ENCODE peak calls at places on chromosomes 16 and 17, in four cellular contexts. B is GM12878, R is HepG2, V is K562. J is an unnamed sample.

GRCh38 chr17:32659419-32659842 is 172.6 kb downstream of the CDK5R1 start:
- DNase-seq in B (peak; percentile 40), R (peak; percentile 48), V (peak; percentile 70), J (peak; percentile 78)

GRCh38 chr17:8822401-8823035 is 23.4 kb upstream of the MFSD6L start:
- DNase-seq in B (no peak), R (no peak), V (no peak), J (no peak)

GRCh38 chr17:34487616-34488015 is 91.8 kb upstream of the TMEM132E start:
- DNase-seq in B (no peak), R (no peak), V (no peak), J (no peak)

GRCh38 chr17:7916799-7917198 is 710 bp upstream of the RNF227 start:
- DNase-seq in B (no peak), R (peak; percentile 5), V (no peak), J (no peak)

GRCh38 chr16:54135361-54136275 is 151.0 kb downstream of the IRX3 start:
- DNase-seq in B (no peak), R (no peak), V (no peak), J (no peak)

GRCh38 chr17:30426292-30426691 is 47.6 kb downstream of the CPD start:
- DNase-seq in B (no peak), R (no peak), V (no peak), J (no peak)

GRCh38 chr17:73227944-73228343 is 33.7 kb downstream of the CPSF4L start:
- DNase-seq in B (no peak), R (no peak), V (no peak), J (no peak)

GRCh38 chr17:1340371-1340770 is 59.7 kb downstream of the YWHAE start:
- DNase-seq in B (no peak), R (no peak), V (no peak), J (no peak)

GRCh38 chr17:51064061-51064735 is 56.5 kb downstream of the SPAG9 start:
- DNase-seq in B (no peak), R (no peak), V (no peak), J (no peak)

GRCh38 chr16:65097296-65097695 is 24.6 kb downstream of the CDH11 start:
- DNase-seq in B (no peak), R (no peak), V (no peak), J (no peak)

GRCh38 chr17:67679721-67680120 is 38.0 kb upstream of the NOL11 start:
- DNase-seq in B (no peak), R (no peak), V (no peak), J (no peak)

GRCh38 chr16:55257971-55258613 is 65.9 kb upstream of the IRX6 start:
- DNase-seq in B (no peak), R (peak; percentile 41), V (peak; percentile 78), J (no peak)

GRCh38 chr16:70396209-70396904 is 42.5 kb downstream of the ST3GAL2 start:
- DNase-seq in B (no peak), R (no peak), V (peak; percentile 67), J (no peak)

GRCh38 chr16:58042886-58043515 is 17.4 kb downstream of the MMP15 start:
- DNase-seq in B (no peak), R (no peak), V (no peak), J (no peak)

GRCh38 chr17:13597723-13598347 is 3.9 kb downstream of the HS3ST3A1 start:
- DNase-seq in B (no peak), R (peak; percentile 45), V (no peak), J (peak; percentile 59)

GRCh38 chr16:89909777-89910716 is 8.6 kb upstream of the MC1R start:
- DNase-seq in B (no peak), R (peak; percentile 60), V (peak; percentile 71), J (peak; percentile 79)

GRCh38 chr16:84603115-84603816 is 14.6 kb downstream of the COTL1 start:
- DNase-seq in B (no peak), R (no peak), V (no peak), J (peak; percentile 84)

GRCh38 chr17:35766903-35767510 is 6.3 kb downstream of the C17orf50 start:
- DNase-seq in B (no peak), R (no peak), V (peak; percentile 35), J (peak; percentile 85)

GRCh38 chr17:14840616-14841231 is 424.4 kb downstream of the PMP22 start:
- DNase-seq in B (no peak), R (no peak), V (no peak), J (no peak)

GRCh38 chr16:13935408-13935807 is 15.5 kb downstream of the ERCC4 start:
- DNase-seq in B (no peak), R (peak; percentile 34), V (peak; percentile 52), J (no peak)

GRCh38 chr16:84484579-84485254 is 19.7 kb downstream of the MEAK7 start:
- DNase-seq in B (no peak), R (peak; percentile 62), V (peak; percentile 72), J (peak; percentile 62)

GRCh38 chr17:64358261-64358788 is 32.3 kb downstream of the PECAM1 start:
- DNase-seq in B (no peak), R (no peak), V (no peak), J (no peak)

GRCh38 chr16:9978160-9978725 is 204.0 kb downstream of the GRIN2A start:
- DNase-seq in B (peak; percentile 39), R (no peak), V (no peak), J (no peak)

GRCh38 chr17:81022371-81022729 is 12.6 kb upstream of the BAIAP2 start:
- DNase-seq in B (no peak), R (no peak), V (peak; percentile 41), J (no peak)

GRCh38 chr16:73231969-73232554 is 184.1 kb upstream of the ZFHX3 start:
- DNase-seq in B (no peak), R (no peak), V (no peak), J (no peak)

GRCh38 chr17:38561416-38562214 is 44.1 kb downstream of the SRCIN1 start:
- DNase-seq in B (no peak), R (no peak), V (no peak), J (no peak)

GRCh38 chr17:17060930-17061329 is 18.7 kb downstream of the MPRIP start:
- DNase-seq in B (no peak), R (no peak), V (no peak), J (no peak)

GRCh38 chr17:50689956-50690886 is 17.5 kb downstream of the ANKRD40 start:
- DNase-seq in B (no peak), R (no peak), V (no peak), J (peak; percentile 69)

GRCh38 chr16:52114414-52114813 is 432.5 kb downstream of the TOX3 start:
- DNase-seq in B (no peak), R (no peak), V (no peak), J (no peak)

GRCh38 chr16:48627148-48627547 is 17.2 kb upstream of the N4BP1 start:
- DNase-seq in B (no peak), R (no peak), V (no peak), J (no peak)

GRCh38 chr16:89042711-89043551 is 50.7 kb upstream of the ACSF3 start:
- DNase-seq in B (no peak), R (no peak), V (no peak), J (no peak)

GRCh38 chr16:70743791-70744190 is 57.2 kb downstream of the VAC14 start:
- DNase-seq in B (no peak), R (no peak), V (no peak), J (no peak)

GRCh38 chr17:77233635-77234334 is 93.0 kb downstream of the SEC14L1 start:
- DNase-seq in B (peak; percentile 57), R (peak; percentile 59), V (peak; percentile 71), J (peak; percentile 93)

GRCh38 chr17:34542700-34543336 is 36.6 kb upstream of the TMEM132E start:
- DNase-seq in B (no peak), R (no peak), V (peak; percentile 79), J (peak; percentile 40)

GRCh38 chr16:17512636-17513220 is 42.0 kb upstream of the XYLT1 start:
- DNase-seq in B (no peak), R (no peak), V (no peak), J (no peak)

GRCh38 chr16:89657442-89658220 is at the start of the genes CHMP1A and SPATA33:
- DNase-seq in B (peak; percentile 45), R (peak; percentile 78), V (peak; percentile 94), J (peak; percentile 84)

GRCh38 chr17:27354491-27355081 is 60.7 kb downstream of the WSB1 start:
- DNase-seq in B (no peak), R (peak; percentile 46), V (no peak), J (no peak)

GRCh38 chr17:57914274-57915147 is 40.7 kb downstream of the CUEDC1 start:
- DNase-seq in B (no peak), R (no peak), V (no peak), J (no peak)

GRCh38 chr17:14575349-14575966 is 274.6 kb downstream of the HS3ST3B1 start:
- DNase-seq in B (no peak), R (peak; percentile 28), V (no peak), J (no peak)

DNA sequence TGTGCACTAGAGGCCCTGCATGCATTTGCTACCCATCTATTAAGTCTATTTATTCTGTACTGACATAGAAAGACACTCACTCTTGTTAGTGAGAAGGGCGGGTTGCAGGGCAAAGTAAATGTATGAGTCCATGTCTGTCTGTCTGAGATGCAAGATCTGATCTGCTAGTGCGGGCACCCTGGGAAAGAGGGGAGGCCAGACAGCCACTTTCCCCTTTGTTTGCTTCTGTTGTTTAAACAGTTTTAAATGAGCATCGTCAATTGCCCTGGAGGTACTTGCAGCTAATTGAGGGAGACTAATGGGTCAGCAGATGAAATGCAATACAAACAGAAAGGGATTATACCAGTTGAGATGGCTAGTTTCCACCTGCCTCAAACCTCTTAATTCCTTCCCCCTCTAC is 24.9 kb downstream of the SCNN1G start:
- DNase-seq in B (no peak), R (no peak), V (no peak), J (no peak)
- TF ChIP-seq HDAC2 in B (no peak), R (no peak), V (no peak), J (no peak)

GRCh38 chr17:65629234-65629690 is 67.8 kb upstream of the AXIN2 start:
- DNase-seq in B (no peak), R (no peak), V (no peak), J (no peak)
- TF ChIP-seq POLR2AphosphoS2 in B (no peak), R (no peak), V (no peak), J (no peak)

GRCh38 chr16:3748307-3748706 is 31.0 kb upstream of the TRAP1 start:
- DNase-seq in B (no peak), R (no peak), V (no peak), J (no peak)
- TF ChIP-seq MAX in B (no peak), R (no peak), V (no peak), J (no peak)

DNA sequence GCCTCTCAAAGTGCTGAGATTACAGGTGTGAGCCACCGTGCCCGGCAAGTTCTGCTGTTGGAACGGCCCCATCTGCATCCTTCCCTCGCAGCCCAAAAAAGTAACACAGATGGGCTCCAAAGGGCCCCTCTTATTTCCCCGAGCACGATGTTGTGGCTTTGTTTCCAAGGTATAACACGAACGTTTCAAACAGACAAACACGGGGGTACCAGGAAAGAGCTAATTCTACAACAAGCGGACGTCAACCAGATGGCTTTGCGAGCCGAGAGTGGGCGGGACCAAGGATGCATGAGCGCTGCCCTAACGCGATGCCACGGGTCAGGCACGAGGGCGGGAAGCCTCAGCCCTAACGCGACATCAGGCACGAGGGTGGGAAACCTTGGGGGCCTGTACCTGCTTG is 24.3 kb downstream of the UNKL start:
- DNase-seq in B (no peak), R (no peak), V (no peak), J (no peak)
- TF ChIP-seq HDAC2 in B (no peak), R (no peak), V (no peak), J (no peak)

J was measured in A549.